ENCODE peak calls at places on chromosomes 6 and 20, in five cellular contexts. C is cardiac fibroblast; O is adrenal gland; E is lower leg skin; V is stimulated activated naive CD8-positive, alpha-beta T cell treated with anti-CD3 and anti-CD28 coated beads, Interleukin-15, Interleukin-2, amounts not matched to agents 100 U/mL and 50 U/mL, for 24 hours. P is an unnamed sample.

GRCh38 chr20:6299451-6299850 is 176.6 kb upstream of the FERMT1 start:
- DNase-seq in C (no peak), O (no peak), E (no peak), V (no peak), P (no peak)

GRCh38 chr6:55818482-55818881 is 56.9 kb downstream of the BMP5 start:
- DNase-seq in C (peak), O (no peak), E (no peak), V (no peak), P (no peak)

GRCh38 chr6:86215323-86215722 is 572.6 kb upstream of the SYNCRIP start:
- DNase-seq in C (no peak), O (no peak), E (no peak), V (no peak), P (no peak)

GRCh38 chr6:69019832-69020231 is 384.8 kb downstream of the ADGRB3 start:
- DNase-seq in C (peak), O (no peak), E (no peak), V (no peak), P (no peak)

GRCh38 chr20:58492795-58493538 is 22.2 kb downstream of the APCDD1L start:
- DNase-seq in C (no peak), O (no peak), E (no peak), V (no peak), P (no peak)

GRCh38 chr6:143592335-143592734 is 80.8 kb upstream of the FUCA2 start:
- DNase-seq in C (peak), O (no peak), E (no peak), V (no peak), P (no peak)

GRCh38 chr6:78629154-78629721 is 238.1 kb upstream of the IRAK1BP1 start:
- DNase-seq in C (peak), O (no peak), E (no peak), V (no peak), P (no peak)

GRCh38 chr6:128252293-128253176 is 267.9 kb downstream of the PTPRK start:
- DNase-seq in C (peak), O (no peak), E (no peak), V (peak), P (no peak)

GRCh38 chr20:8161262-8162071 is 29.4 kb downstream of the PLCB1 start:
- DNase-seq in C (peak), O (no peak), E (no peak), V (no peak), P (peak)

GRCh38 chr6:35780719-35781118 is at the start of gene CLPSL1:
- DNase-seq in C (no peak), O (no peak), E (no peak), V (no peak), P (no peak)

GRCh38 chr20:36435799-36436541 is 105.3 kb upstream of the MYL9 start:
- DNase-seq in C (peak), O (peak), E (peak), V (peak), P (peak)

GRCh38 chr6:60754879-60755278 is 1531.1 kb downstream of the KHDRBS2 start:
- DNase-seq in C (no peak), O (no peak), E (no peak), V (no peak), P (no peak)

GRCh38 chr6:150102750-150103270 is 33.9 kb upstream of the ULBP3 start:
- DNase-seq in C (no peak), O (no peak), E (no peak), V (no peak), P (no peak)

GRCh38 chr6:9766240-9766915 is 648.5 kb downstream of the TFAP2A start:
- DNase-seq in C (peak), O (no peak), E (no peak), V (no peak), P (no peak)

GRCh38 chr6:14739830-14740229 is 506.0 kb upstream of the JARID2 start:
- DNase-seq in C (no peak), O (no peak), E (no peak), V (no peak), P (no peak)

GRCh38 chr20:25361287-25361683 is 29.4 kb downstream of the ABHD12 start:
- DNase-seq in C (peak), O (no peak), E (no peak), V (no peak), P (no peak)

GRCh38 chr6:49565855-49566254 is 15.4 kb downstream of the C6orf141 start:
- DNase-seq in C (peak), O (no peak), E (no peak), V (no peak), P (no peak)